ENCODE peak calls at places on chromosomes 5 and 9, in four cellular contexts. One of them, this sample, is unnamed.

GRCh38 chr5:38607396-38607795 is 51.0 kb upstream of the LIFR start:
- DNase-seq in astrocyte of the spinal cord: peak; percentile 94
- DNase-seq in GM12865: no peak
- DNase-seq in GM23338: no peak
- DNase-seq in this sample: no peak

GRCh38 chr5:139666551-139666950 is 18.4 kb downstream of the CXXC5 start:
- DNase-seq in astrocyte of the spinal cord: no peak
- DNase-seq in GM12865: no peak
- DNase-seq in GM23338: no peak
- DNase-seq in this sample: no peak

GRCh38 chr5:149731332-149731616 is 1.2 kb downstream of the PPARGC1B start:
- DNase-seq in astrocyte of the spinal cord: no peak
- DNase-seq in GM12865: no peak
- DNase-seq in GM23338: no peak
- DNase-seq in this sample: no peak

GRCh38 chr5:109141499-109142200 is 268.1 kb downstream of the PJA2 start:
- DNase-seq in astrocyte of the spinal cord: peak; percentile 41
- DNase-seq in GM12865: no peak
- DNase-seq in GM23338: peak; percentile 39
- DNase-seq in this sample: no peak

GRCh38 chr5:170312666-170313065 is 15.1 kb upstream of the LCP2 start:
- DNase-seq in astrocyte of the spinal cord: peak; percentile 7
- DNase-seq in GM12865: peak; percentile 64
- DNase-seq in GM23338: no peak
- DNase-seq in this sample: no peak

GRCh38 chr5:180007582-180007981 is 64.0 kb downstream of the RNF130 start:
- DNase-seq in astrocyte of the spinal cord: peak; percentile 12
- DNase-seq in GM12865: no peak
- DNase-seq in GM23338: peak; percentile 41
- DNase-seq in this sample: no peak

GRCh38 chr9:5479994-5480694 is 29.8 kb downstream of the CD274 start:
- DNase-seq in astrocyte of the spinal cord: no peak
- DNase-seq in GM12865: peak; percentile 59
- DNase-seq in GM23338: no peak
- DNase-seq in this sample: no peak

GRCh38 chr5:10595678-10596309 is 31.9 kb downstream of the ANKRD33B start:
- DNase-seq in astrocyte of the spinal cord: peak; percentile 89
- DNase-seq in GM12865: peak; percentile 77
- DNase-seq in GM23338: no peak
- DNase-seq in this sample: no peak

GRCh38 chr9:99085949-99086948 is 18.7 kb upstream of the TGFBR1 start:
- DNase-seq in astrocyte of the spinal cord: peak; percentile 88
- DNase-seq in GM12865: no peak
- DNase-seq in GM23338: no peak
- DNase-seq in this sample: no peak

GRCh38 chr5:132662925-132663770 is 5.2 kb downstream of the IL13 start:
- DNase-seq in astrocyte of the spinal cord: no peak
- DNase-seq in GM12865: peak; percentile 95
- DNase-seq in GM23338: peak; percentile 17
- DNase-seq in this sample: no peak

GRCh38 chr5:115460476-115460875 is 84.1 kb downstream of the FEM1C start:
- DNase-seq in astrocyte of the spinal cord: peak; percentile 72
- DNase-seq in GM12865: peak; percentile 75
- DNase-seq in GM23338: no peak
- DNase-seq in this sample: no peak

GRCh38 chr5:13944564-13945195 is at the start of gene DNAH5:
- DNase-seq in astrocyte of the spinal cord: peak; percentile 81
- DNase-seq in GM12865: no peak
- DNase-seq in GM23338: no peak
- DNase-seq in this sample: no peak

GRCh38 chr5:9627541-9627940 is 2.6 kb downstream of the TAS2R1 start:
- DNase-seq in astrocyte of the spinal cord: no peak
- DNase-seq in GM12865: no peak
- DNase-seq in GM23338: no peak
- DNase-seq in this sample: no peak

GRCh38 chr9:93205045-93205768 is 21.3 kb downstream of the WNK2 start:
- DNase-seq in astrocyte of the spinal cord: no peak
- DNase-seq in GM12865: no peak
- DNase-seq in GM23338: no peak
- DNase-seq in this sample: peak; percentile 92

GRCh38 chr9:21205204-21205603 is 1.7 kb downstream of the IFNA10 start:
- DNase-seq in astrocyte of the spinal cord: no peak
- DNase-seq in GM12865: no peak
- DNase-seq in GM23338: no peak
- DNase-seq in this sample: no peak

GRCh38 chr9:124946167-124946566 is 5.3 kb upstream of the GOLGA1 start:
- DNase-seq in astrocyte of the spinal cord: no peak
- DNase-seq in GM12865: no peak
- DNase-seq in GM23338: no peak
- DNase-seq in this sample: no peak

GRCh38 chr9:6708732-6709131 is 49.0 kb upstream of the KDM4C start:
- DNase-seq in astrocyte of the spinal cord: no peak
- DNase-seq in GM12865: no peak
- DNase-seq in GM23338: peak; percentile 68
- DNase-seq in this sample: no peak

GRCh38 chr5:91076138-91076537 is 307.0 kb downstream of the ARRDC3 start:
- DNase-seq in astrocyte of the spinal cord: no peak
- DNase-seq in GM12865: no peak
- DNase-seq in GM23338: no peak
- DNase-seq in this sample: no peak

GRCh38 chr9:104093162-104093561 is 947 bp upstream of the SMC2 start:
- DNase-seq in astrocyte of the spinal cord: no peak
- DNase-seq in GM12865: no peak
- DNase-seq in GM23338: peak; percentile 0
- DNase-seq in this sample: no peak

GRCh38 chr5:65142511-65143011 is 339.2 kb downstream of the ADAMTS6 start:
- DNase-seq in astrocyte of the spinal cord: peak; percentile 70
- DNase-seq in GM12865: no peak
- DNase-seq in GM23338: peak; percentile 58
- DNase-seq in this sample: no peak

GRCh38 chr9:135797507-135798302 is 95.7 kb downstream of the KCNT1 start:
- DNase-seq in astrocyte of the spinal cord: no peak
- DNase-seq in GM12865: peak; percentile 11
- DNase-seq in GM23338: peak; percentile 87
- DNase-seq in this sample: no peak

GRCh38 chr9:79974806-79975422 is 403.1 kb downstream of the TLE4 start:
- DNase-seq in astrocyte of the spinal cord: no peak
- DNase-seq in GM12865: no peak
- DNase-seq in GM23338: peak; percentile 68
- DNase-seq in this sample: no peak

GRCh38 chr5:146794326-146795029 is 84.1 kb downstream of the PPP2R2B start:
- DNase-seq in astrocyte of the spinal cord: peak; percentile 22
- DNase-seq in GM12865: no peak
- DNase-seq in GM23338: no peak
- DNase-seq in this sample: no peak

GRCh38 chr5:42811591-42812392 is at the start of gene SELENOP:
- DNase-seq in astrocyte of the spinal cord: peak; percentile 56
- DNase-seq in GM12865: no peak
- DNase-seq in GM23338: peak; percentile 75
- DNase-seq in this sample: no peak

GRCh38 chr9:111399772-111400563 is 69.9 kb upstream of the OR2K2 start:
- DNase-seq in astrocyte of the spinal cord: peak; percentile 6
- DNase-seq in GM12865: peak; percentile 63
- DNase-seq in GM23338: peak; percentile 81
- DNase-seq in this sample: no peak

GRCh38 chr9:108665856-108666784 is 189.7 kb downstream of the ACTL7B start:
- DNase-seq in astrocyte of the spinal cord: no peak
- DNase-seq in GM12865: no peak
- DNase-seq in GM23338: no peak
- DNase-seq in this sample: no peak

GRCh38 chr9:136552117-136552685 is 6.4 kb upstream of the NOTCH1 start:
- DNase-seq in astrocyte of the spinal cord: peak; percentile 58
- DNase-seq in GM12865: peak; percentile 65
- DNase-seq in GM23338: peak; percentile 24
- DNase-seq in this sample: no peak

GRCh38 chr9:99049228-99049627 is 55.7 kb upstream of the TGFBR1 start:
- DNase-seq in astrocyte of the spinal cord: no peak
- DNase-seq in GM12865: no peak
- DNase-seq in GM23338: no peak
- DNase-seq in this sample: no peak

GRCh38 chr9:93143830-93144530 is 9.9 kb upstream of the NINJ1 start:
- DNase-seq in astrocyte of the spinal cord: peak; percentile 20
- DNase-seq in GM12865: peak; percentile 41
- DNase-seq in GM23338: no peak
- DNase-seq in this sample: peak; percentile 83

GRCh38 chr5:855771-856530 is 5.2 kb upstream of the ZDHHC11 start:
- DNase-seq in astrocyte of the spinal cord: no peak
- DNase-seq in GM12865: no peak
- DNase-seq in GM23338: no peak
- DNase-seq in this sample: no peak

GRCh38 chr5:5487961-5488360 is 65.5 kb downstream of the ICE1 start:
- DNase-seq in astrocyte of the spinal cord: no peak
- DNase-seq in GM12865: no peak
- DNase-seq in GM23338: no peak
- DNase-seq in this sample: no peak

GRCh38 chr5:177195307-177195952 is 61.9 kb downstream of the NSD1 start:
- DNase-seq in astrocyte of the spinal cord: peak; percentile 39
- DNase-seq in GM12865: no peak
- DNase-seq in GM23338: no peak
- DNase-seq in this sample: no peak

GRCh38 chr9:75152416-75152815 is 64.1 kb downstream of the OSTF1 start:
- DNase-seq in astrocyte of the spinal cord: no peak
- DNase-seq in GM12865: no peak
- DNase-seq in GM23338: no peak
- DNase-seq in this sample: no peak

GRCh38 chr5:83162598-83162997 is 85.3 kb downstream of the XRCC4 start:
- DNase-seq in astrocyte of the spinal cord: no peak
- DNase-seq in GM12865: no peak
- DNase-seq in GM23338: no peak
- DNase-seq in this sample: no peak
- TF ChIP-seq CTCF in astrocyte of the spinal cord: no peak
- TF ChIP-seq CTCF in GM12865: no peak
- TF ChIP-seq CTCF in GM23338: no peak
- TF ChIP-seq CTCF in this sample: no peak

GRCh38 chr5:36874465-36874864 is 2.1 kb upstream of the NIPBL start:
- DNase-seq in astrocyte of the spinal cord: peak; percentile 14
- DNase-seq in GM12865: no peak
- DNase-seq in GM23338: peak; percentile 10
- DNase-seq in this sample: no peak

GRCh38 chr5:36875051-36875788 is 1.3 kb upstream of the NIPBL start:
- DNase-seq in astrocyte of the spinal cord: peak; percentile 46
- DNase-seq in GM12865: peak; percentile 58
- DNase-seq in GM23338: peak; percentile 62
- DNase-seq in this sample: peak; percentile 72

GRCh38 chr5:36876389-36876964 is at the start of gene NIPBL:
- DNase-seq in astrocyte of the spinal cord: peak; percentile 92
- DNase-seq in GM12865: peak; percentile 96
- DNase-seq in GM23338: peak; percentile 97
- DNase-seq in this sample: peak; percentile 95

GRCh38 chr5:36876965-36877666 is 547 bp downstream of the NIPBL start:
- DNase-seq in astrocyte of the spinal cord: peak; percentile 69
- DNase-seq in GM12865: peak; percentile 77
- DNase-seq in GM23338: peak; percentile 71
- DNase-seq in this sample: peak; percentile 92

DNA sequence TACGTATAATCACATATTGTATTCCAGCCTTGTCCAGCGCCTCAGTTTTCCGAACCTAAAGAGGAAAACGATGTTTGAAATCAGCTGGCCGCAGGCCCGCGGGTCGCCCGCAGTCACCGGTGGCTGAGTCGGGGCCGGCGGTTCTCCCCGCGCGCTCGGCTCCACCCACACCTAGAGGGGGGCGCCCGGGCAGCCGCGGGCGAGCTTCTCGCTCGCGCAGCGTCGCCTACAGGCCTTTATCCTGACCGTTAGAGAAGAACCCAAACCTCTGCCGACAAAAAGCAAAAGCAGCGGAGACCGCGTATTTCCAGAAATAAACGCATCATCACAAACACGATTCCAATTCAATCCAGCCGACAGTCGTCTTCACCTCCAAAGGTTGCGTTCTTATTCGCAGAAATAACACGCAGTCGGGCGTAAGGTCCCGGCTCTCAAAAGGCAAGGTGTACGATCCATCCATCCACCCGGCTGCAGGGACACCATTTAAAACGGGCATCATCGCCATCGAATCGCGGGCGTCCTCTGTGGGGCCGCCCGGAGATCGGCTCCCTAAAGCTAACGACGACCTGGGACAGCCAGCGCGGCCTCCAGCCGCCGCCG is 680 bp upstream of the NIPBL start:
- DNase-seq in astrocyte of the spinal cord: peak; percentile 85
- DNase-seq in GM12865: peak; percentile 87
- DNase-seq in GM23338: peak; percentile 73
- DNase-seq in this sample: peak; percentile 94
- TF ChIP-seq CTCF in astrocyte of the spinal cord: peak; percentile 60
- TF ChIP-seq CTCF in GM12865: peak; percentile 63
- TF ChIP-seq CTCF in GM23338: peak; percentile 42
- TF ChIP-seq CTCF in this sample: peak; percentile 76

DNA sequence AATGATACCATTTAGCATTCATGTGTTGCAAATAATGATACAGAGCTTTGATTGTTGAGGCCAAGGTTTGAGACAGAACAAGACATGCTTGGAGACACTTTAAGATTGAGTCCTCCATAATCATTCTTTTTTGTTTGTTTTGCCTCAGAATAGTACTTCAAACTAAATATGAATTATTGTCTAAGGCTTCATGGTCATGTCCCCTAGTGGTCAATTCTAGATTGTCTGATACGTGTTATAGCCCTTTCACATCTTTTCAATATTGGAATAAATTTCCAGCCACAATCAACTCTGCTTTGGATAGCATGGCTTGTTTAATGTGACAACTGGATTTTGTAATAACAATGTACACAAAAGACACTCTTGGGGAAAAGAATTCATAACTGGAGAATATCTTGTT is 64.2 kb downstream of the PRLR start:
- DNase-seq in astrocyte of the spinal cord: no peak
- DNase-seq in GM12865: no peak
- DNase-seq in GM23338: no peak
- DNase-seq in this sample: no peak
- TF ChIP-seq CTCF in astrocyte of the spinal cord: no peak
- TF ChIP-seq CTCF in GM12865: peak; percentile 6
- TF ChIP-seq CTCF in GM23338: no peak
- TF ChIP-seq CTCF in this sample: peak; percentile 13

DNA sequence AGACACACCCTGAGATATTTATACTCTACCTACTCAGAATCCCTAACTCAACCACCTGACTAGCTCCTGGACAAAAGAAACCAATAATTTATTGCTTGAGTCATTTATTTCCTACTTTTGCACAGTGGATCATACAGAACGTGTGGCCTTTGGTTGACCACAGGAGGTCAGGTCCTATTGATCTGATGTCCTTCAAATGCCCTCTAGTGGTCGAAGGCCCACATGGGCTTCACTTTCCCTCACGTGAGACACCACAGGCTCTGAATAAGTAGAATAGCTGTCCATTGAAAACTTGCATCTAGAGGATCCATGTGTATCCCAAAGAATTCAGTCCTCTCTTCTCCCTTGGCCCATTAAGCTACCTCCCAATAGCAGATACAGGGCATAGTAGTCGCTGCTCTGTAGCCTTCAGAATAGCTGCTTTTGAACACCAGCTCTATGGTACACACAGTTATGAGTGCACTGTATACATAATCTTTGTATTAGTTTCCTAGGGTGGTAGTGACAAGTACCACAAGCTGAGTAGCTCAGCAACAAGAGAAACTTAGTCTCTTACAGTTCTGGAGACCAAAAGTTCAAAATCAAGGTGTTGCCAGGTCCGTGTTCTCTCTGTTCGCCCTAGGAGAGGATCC is 177.6 kb upstream of the SMARCA2 start:
- DNase-seq in astrocyte of the spinal cord: no peak
- DNase-seq in GM12865: peak; percentile 87
- DNase-seq in GM23338: peak; percentile 90
- DNase-seq in this sample: no peak
- TF ChIP-seq CTCF in astrocyte of the spinal cord: peak; percentile 6
- TF ChIP-seq CTCF in GM12865: peak; percentile 78
- TF ChIP-seq CTCF in GM23338: peak; percentile 93
- TF ChIP-seq CTCF in this sample: peak; percentile 53